ENCODE peak calls at places on chromosomes 11 and 22, in six cellular contexts. O is mesenchymal stem cell, U is IMR-90, G is neuronal stem cell, V is H1, K is mesendoderm. L is an unnamed sample.

GRCh38 chr22:31144223-31144622 is 3.9 kb upstream of the PLA2G3 start:
- DNase-seq in O (peak), U (peak), G (no peak), V (no peak), K (no peak), L (peak)

GRCh38 chr11:112289588-112290461 is 29.2 kb upstream of the PLET1 start:
- DNase-seq in O (peak), U (peak), G (peak), V (peak), K (peak), L (peak)

GRCh38 chr11:23181022-23181807 is 320.9 kb upstream of the CCDC179 start:
- DNase-seq in O (no peak), U (no peak), G (no peak), V (no peak), K (no peak), L (no peak)

GRCh38 chr11:124942446-124943202 is 6.8 kb upstream of the HEPACAM start:
- DNase-seq in O (no peak), U (no peak), G (peak), V (no peak), K (no peak), L (no peak)

GRCh38 chr11:72813740-72814138 is 472 bp upstream of the ATG16L2 start:
- DNase-seq in O (no peak), U (peak), G (no peak), V (no peak), K (no peak), L (peak)

GRCh38 chr11:78226684-78227680 is 38.3 kb downstream of the USP35 start:
- DNase-seq in O (no peak), U (no peak), G (no peak), V (no peak), K (no peak), L (no peak)

GRCh38 chr11:118290923-118291322 is 13.6 kb upstream of the CD3E start:
- DNase-seq in O (no peak), U (no peak), G (no peak), V (no peak), K (peak), L (peak)

GRCh38 chr11:107740256-107740655 is 28.4 kb upstream of the SLN start:
- DNase-seq in O (no peak), U (no peak), G (no peak), V (no peak), K (no peak), L (no peak)

GRCh38 chr11:29343465-29344333 is 673.1 kb downstream of the KCNA4 start:
- DNase-seq in O (peak), U (peak), G (peak), V (peak), K (peak), L (peak)

GRCh38 chr22:20509344-20510047 is 2.1 kb downstream of the MED15 start:
- DNase-seq in O (peak), U (peak), G (no peak), V (no peak), K (peak), L (peak)

GRCh38 chr22:24492391-24492790 is 2.7 kb upstream of the UPB1 start:
- DNase-seq in O (no peak), U (no peak), G (no peak), V (no peak), K (no peak), L (no peak)

GRCh38 chr11:62548545-62549335 is 2.1 kb upstream of the AHNAK start:
- DNase-seq in O (no peak), U (no peak), G (no peak), V (no peak), K (no peak), L (no peak)

GRCh38 chr11:62554377-62554776 is 7.8 kb upstream of the AHNAK start:
- DNase-seq in O (no peak), U (no peak), G (no peak), V (no peak), K (peak), L (no peak)

GRCh38 chr11:62555464-62556092 is 9.0 kb upstream of the AHNAK start:
- DNase-seq in O (no peak), U (peak), G (no peak), V (no peak), K (peak), L (no peak)

GRCh38 chr11:62553839-62554361 is 7.3 kb upstream of the AHNAK start:
- DNase-seq in O (peak), U (peak), G (no peak), V (no peak), K (no peak), L (no peak)

GRCh38 chr11:62552465-62552782 is 5.8 kb upstream of the AHNAK start:
- DNase-seq in O (peak), U (peak), G (no peak), V (no peak), K (peak), L (peak)
- H2BK120ac ChIP-seq in O (no peak), U (peak), G (no peak), V (no peak), K (no peak), L (no peak)

GRCh38 chr22:35379146-35379993 is 1.5 kb upstream of the HMOX1 start:
- DNase-seq in O (no peak), U (no peak), G (no peak), V (no peak), K (peak), L (peak)

GRCh38 chr22:35377735-35378134 is 3.2 kb upstream of the HMOX1 start:
- DNase-seq in O (no peak), U (no peak), G (no peak), V (no peak), K (peak), L (no peak)

GRCh38 chr22:35378547-35379078 is 2.3 kb upstream of the HMOX1 start:
- DNase-seq in O (no peak), U (no peak), G (no peak), V (no peak), K (peak), L (peak)

GRCh38 chr22:35376728-35377472 is 4.0 kb upstream of the HMOX1 start:
- DNase-seq in O (peak), U (peak), G (peak), V (peak), K (peak), L (peak)

GRCh38 chr22:35375031-35375430 is 5.9 kb upstream of the HMOX1 start:
- DNase-seq in O (no peak), U (peak), G (no peak), V (no peak), K (no peak), L (no peak)
- H3K9ac ChIP-seq in O (peak), U (no peak), G (no peak), V (no peak), K (no peak), L (no peak)

GRCh38 chr11:67441731-67442401 is 1.4 kb downstream of the CORO1B start:
- DNase-seq in O (no peak), U (no peak), G (no peak), V (no peak), K (no peak), L (no peak)

GRCh38 chr11:67442504-67443398 is 525 bp downstream of the CORO1B start:
- DNase-seq in O (peak), U (no peak), G (no peak), V (peak), K (peak), L (no peak)

GRCh38 chr11:67448220-67448609 is 4.3 kb downstream of the GPR152 start:
- DNase-seq in O (no peak), U (no peak), G (no peak), V (no peak), K (no peak), L (no peak)

GRCh38 chr11:67449116-67449844 is 3.2 kb downstream of the GPR152 start:
- DNase-seq in O (no peak), U (no peak), G (no peak), V (no peak), K (no peak), L (no peak)

DNA sequence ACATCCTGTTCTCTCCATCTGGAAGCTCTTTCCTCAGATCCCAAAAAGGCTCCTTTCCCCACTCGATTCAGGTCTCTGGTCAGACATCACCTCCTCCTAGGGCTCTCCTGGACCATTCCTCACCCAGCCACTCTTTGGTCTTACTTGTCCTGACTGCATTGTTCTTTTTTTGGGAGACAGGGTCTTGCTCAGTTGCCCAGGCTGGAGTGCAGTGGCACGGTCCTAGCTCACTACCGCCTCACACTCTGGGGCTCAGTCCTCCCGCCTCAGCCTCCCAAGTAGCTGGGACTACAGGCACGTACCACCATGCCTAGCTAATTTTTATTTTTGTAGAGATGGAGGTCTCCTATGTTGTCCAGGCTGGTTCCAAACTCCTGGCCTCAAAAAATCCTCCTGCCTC is 2.2 kb upstream of the CORO1B start:
- DNase-seq in O (no peak), U (no peak), G (no peak), V (no peak), K (no peak), L (no peak)
- H3K4me3 ChIP-seq in O (no peak), U (no peak), G (no peak), V (no peak), K (no peak), L (no peak)

GRCh38 chr11:9777525-9777924 is 113.6 kb downstream of the SWAP70 start:
- DNase-seq in O (no peak), U (no peak), G (no peak), V (no peak), K (peak), L (no peak)
- H2BK120ac ChIP-seq in O (no peak), U (peak), G (no peak), V (no peak), K (no peak), L (peak)

DNA sequence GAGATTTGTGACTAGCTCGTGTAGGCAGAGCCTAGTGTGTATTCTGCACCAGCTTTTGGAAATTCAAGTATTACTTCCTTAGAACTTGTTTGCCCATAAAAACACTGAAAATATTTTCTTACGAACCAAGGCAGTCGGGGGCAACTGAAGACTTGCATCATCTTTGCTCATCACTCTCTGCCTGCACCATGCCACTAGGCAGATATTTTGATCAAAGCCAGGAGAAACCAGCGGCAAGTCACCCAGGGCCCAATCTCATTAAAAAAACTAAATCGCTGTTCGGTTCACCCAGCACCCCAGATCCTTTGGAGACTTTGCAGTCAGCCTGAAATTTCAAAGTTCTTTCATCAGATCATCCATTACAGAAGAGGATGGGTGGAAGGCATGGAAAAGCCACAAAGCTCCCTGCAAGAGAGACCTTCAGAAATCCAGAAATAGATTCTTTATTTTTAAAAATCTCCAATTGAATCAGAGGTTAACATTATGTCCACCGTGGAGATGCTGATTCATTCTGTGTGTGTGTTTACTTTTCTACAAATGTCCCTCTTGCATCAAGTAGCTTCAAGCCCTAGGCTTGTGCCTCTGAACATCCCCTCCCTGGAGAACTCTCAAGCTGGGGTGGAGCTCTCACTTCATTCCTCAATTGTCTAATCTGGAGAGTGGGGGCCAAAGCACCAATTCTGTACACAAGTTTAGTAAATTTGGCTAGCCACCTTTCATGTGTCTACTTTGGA is 78.4 kb downstream of the ETS1 start:
- DNase-seq in O (peak), U (peak), G (no peak), V (no peak), K (no peak), L (no peak)
- H3K9ac ChIP-seq in O (peak), U (no peak), G (no peak), V (no peak), K (no peak), L (no peak)

GRCh38 chr11:66115638-66116410 is 45.8 kb downstream of the PACS1 start:
- DNase-seq in O (peak), U (peak), G (no peak), V (no peak), K (no peak), L (no peak)
- H3K4me3 ChIP-seq in O (no peak), U (no peak), G (no peak), V (no peak), K (no peak), L (no peak)

DNA sequence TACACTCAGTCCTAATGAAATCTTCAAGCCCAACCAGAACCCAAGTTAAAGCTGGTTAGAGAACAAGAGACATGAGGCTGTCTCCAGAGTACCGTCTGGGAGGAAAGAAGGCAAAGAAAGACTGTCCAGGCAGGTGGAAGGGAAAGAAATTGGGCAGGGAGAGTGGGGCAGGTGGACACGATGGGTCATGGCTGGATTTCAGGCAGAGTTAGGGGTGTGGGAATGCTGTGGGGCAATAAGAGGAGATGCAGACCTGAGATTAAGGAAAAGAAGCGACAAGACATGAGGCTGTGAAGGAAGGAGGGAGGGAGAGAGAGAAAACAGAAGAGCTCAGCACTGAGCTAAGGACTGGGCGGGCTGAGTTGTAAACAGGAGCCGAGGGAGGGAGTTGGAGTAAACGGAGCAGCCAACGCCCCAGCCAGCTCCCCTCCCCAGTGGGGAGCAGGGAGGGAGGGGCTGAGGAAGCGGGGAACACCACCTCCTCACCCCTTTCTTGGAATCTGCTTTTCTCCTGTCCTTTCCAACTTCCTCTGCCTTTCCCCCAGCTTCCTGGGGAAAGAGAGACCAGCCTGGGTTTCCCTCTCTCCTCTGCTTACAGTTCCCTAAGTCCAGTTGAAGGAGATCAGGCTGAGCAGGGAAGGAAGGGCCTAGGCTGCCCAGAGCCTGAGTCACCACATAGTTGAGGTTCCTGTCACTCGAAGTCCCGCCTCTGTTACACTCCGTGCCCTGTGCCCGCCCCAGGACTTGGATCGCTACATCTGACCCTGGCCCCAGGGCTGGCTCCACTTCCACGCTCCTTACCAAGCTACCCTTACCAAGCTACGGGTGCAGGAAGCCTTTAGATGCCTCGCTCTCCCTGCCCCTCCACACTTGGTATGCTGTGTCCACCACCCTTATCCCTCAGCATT is 6.6 kb upstream of the AHNAK start:
- DNase-seq in O (peak), U (peak), G (no peak), V (peak), K (peak), L (peak)
- H2BK120ac ChIP-seq in O (peak), U (peak), G (peak), V (peak), K (no peak), L (peak)